ENCODE peak calls at places on chromosomes 12 and 14, in four cellular contexts. S, Z, J and K are unnamed samples.

GRCh38 chr12:67968316-67968715 is 20.9 kb upstream of the IFNG-AS1 start:
- DNase-seq in Z (peak; percentile 14), S (no peak), J (no peak), K (no peak)

GRCh38 chr12:1995205-1995896 is 8.9 kb downstream of the DCP1B start:
- DNase-seq in S (no peak), J (no peak), Z (no peak), K (no peak)

GRCh38 chr12:31618228-31619025 is 27.5 kb upstream of the DENND5B start:
- DNase-seq in J (no peak), Z (no peak), S (no peak), K (peak; percentile 68)

GRCh38 chr12:45987339-45987726 is 3.0 kb downstream of the SCAF11 start:
- DNase-seq in Z (no peak), J (no peak), S (no peak), K (no peak)

GRCh38 chr14:74649167-74649566 is 37.1 kb upstream of the LTBP2 start:
- DNase-seq in S (no peak), J (no peak), Z (no peak), K (no peak)

GRCh38 chr12:118103231-118103600 is 595 bp downstream of the VSIG10 start:
- DNase-seq in Z (peak; percentile 30), S (peak; percentile 34), J (no peak), K (no peak)

GRCh38 chr12:130708648-130709047 is 7.5 kb downstream of the RIMBP2 start:
- DNase-seq in Z (no peak), J (peak; percentile 30), S (no peak), K (no peak)

GRCh38 chr12:32083489-32083888 is 23.2 kb upstream of the BICD1 start:
- DNase-seq in J (no peak), Z (peak; percentile 73), S (no peak), K (peak; percentile 73)

GRCh38 chr14:42293180-42293579 is 686.5 kb downstream of the LRFN5 start:
- DNase-seq in J (no peak), Z (no peak), S (no peak), K (no peak)

GRCh38 chr14:90556050-90556477 is 159.2 kb downstream of the CALM1 start:
- DNase-seq in S (peak; percentile 59), J (peak; percentile 84), Z (no peak), K (no peak)

GRCh38 chr12:51910691-51911090 is 3.4 kb downstream of the ACVRL1 start:
- DNase-seq in J (no peak), Z (no peak), S (no peak), K (no peak)

GRCh38 chr14:100004392-100004791 is 60.8 kb upstream of the EVL start:
- DNase-seq in Z (peak; percentile 29), S (no peak), J (no peak), K (no peak)

GRCh38 chr12:42859612-42860011 is 270.1 kb upstream of the PRICKLE1 start:
- DNase-seq in Z (peak; percentile 9), J (no peak), S (peak; percentile 14), K (peak; percentile 6)

GRCh38 chr14:81927069-81927468 is 393.4 kb upstream of the SEL1L start:
- DNase-seq in J (no peak), S (no peak), Z (no peak), K (no peak)

GRCh38 chr12:100845095-100845494 is 50.5 kb downstream of the ANO4 start:
- DNase-seq in S (no peak), Z (no peak), J (no peak), K (peak; percentile 18)

GRCh38 chr14:94921870-94922585 is 152.1 kb upstream of the GSC start:
- DNase-seq in J (no peak), S (no peak), Z (no peak), K (peak; percentile 40)

GRCh38 chr14:89844508-89844907 is 110.0 kb downstream of the EFCAB11 start:
- DNase-seq in S (no peak), J (no peak), Z (no peak), K (no peak)

GRCh38 chr14:48955857-48956256 is 630.3 kb downstream of the RPS29 start:
- DNase-seq in J (no peak), Z (no peak), S (no peak), K (no peak)

GRCh38 chr12:48356041-48356768 is 5.5 kb upstream of the ZNF641 start:
- DNase-seq in Z (no peak), J (no peak), S (no peak), K (peak; percentile 4)

GRCh38 chr12:48350249-48351021 is at the start of gene ZNF641:
- DNase-seq in S (peak; percentile 88), J (peak; percentile 85), Z (peak; percentile 71), K (peak; percentile 73)

GRCh38 chr12:48351022-48351708 is 446 bp upstream of the ZNF641 start:
- DNase-seq in S (peak; percentile 84), Z (peak; percentile 66), J (peak; percentile 94), K (peak; percentile 95)

GRCh38 chr12:48349471-48349870 is 1.2 kb downstream of the ZNF641 start:
- DNase-seq in Z (peak; percentile 11), J (no peak), S (no peak), K (peak; percentile 57)

DNA sequence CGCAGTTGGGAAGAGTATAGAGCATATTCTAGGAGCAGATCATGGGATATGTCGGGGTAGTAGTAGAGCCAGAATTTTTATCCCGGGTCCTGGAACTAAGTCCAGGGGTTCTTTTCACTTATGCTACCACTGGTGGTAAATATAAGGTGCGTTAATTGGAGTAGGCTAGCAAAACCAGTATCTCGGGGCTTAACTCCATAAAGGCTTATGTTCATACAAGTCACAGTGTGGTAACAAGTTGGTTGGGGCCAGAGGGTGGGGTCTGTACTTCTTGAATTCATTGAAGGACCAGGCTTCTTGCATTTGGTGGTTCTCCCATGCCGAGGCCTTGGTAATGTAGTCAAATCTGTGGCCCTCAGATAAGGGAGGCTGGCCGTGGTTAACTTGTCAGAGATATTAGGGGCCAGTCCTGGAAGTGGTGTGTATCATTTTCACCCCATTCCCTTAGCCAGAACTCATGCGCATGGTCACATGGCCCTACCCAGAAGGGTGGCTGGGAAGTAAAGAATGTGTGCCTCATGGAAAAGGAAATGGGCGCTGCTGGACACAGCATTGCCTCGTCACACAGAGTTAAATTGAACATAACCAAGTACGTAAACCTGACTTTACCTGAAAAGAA is 1.5 kb upstream of the ZNF641 start:
- DNase-seq in S (peak; percentile 18), Z (no peak), J (no peak), K (no peak)
- H3K4me3 ChIP-seq in S (no peak overlapping the region), Z (no peak overlapping the region), J (no peak overlapping the region), K (no peak overlapping the region)

GRCh38 chr14:75700295-75700694 is 39.2 kb downstream of the TTLL5 start:
- DNase-seq in S (no peak), Z (no peak), J (no peak), K (no peak)

GRCh38 chr14:75709207-75709812 is 48.3 kb downstream of the TTLL5 start:
- DNase-seq in J (peak; percentile 94), S (peak; percentile 91), Z (peak; percentile 89), K (peak; percentile 93)

GRCh38 chr14:75702107-75702506 is 41.1 kb downstream of the TTLL5 start:
- DNase-seq in J (no peak), S (no peak), Z (no peak), K (no peak)

GRCh38 chr14:75702606-75703261 is 41.7 kb downstream of the TTLL5 start:
- DNase-seq in Z (peak; percentile 62), S (peak; percentile 29), J (no peak), K (peak; percentile 47)

DNA sequence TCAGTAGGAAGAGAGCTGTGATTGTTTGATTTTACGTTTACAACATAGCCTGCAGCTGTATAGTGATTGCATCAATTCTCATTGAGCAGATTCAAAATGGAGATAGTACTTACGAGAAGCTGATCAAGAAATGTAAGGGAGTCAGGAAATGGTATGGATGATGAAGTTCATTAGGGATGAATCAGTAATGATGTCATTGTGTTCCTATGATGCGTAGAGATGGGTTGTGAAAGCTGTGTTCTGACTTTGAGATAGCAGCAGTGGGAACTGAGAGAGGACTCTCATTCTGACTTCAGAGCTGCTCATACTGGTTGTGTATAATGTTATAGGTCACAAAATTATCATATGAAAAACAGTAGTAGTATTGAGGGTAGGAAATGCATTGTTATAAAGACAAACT is 44.0 kb downstream of the TTLL5 start:
- DNase-seq in Z (no peak), J (no peak), S (no peak), K (peak; percentile 72)
- TF ChIP-seq CTCF in Z (no peak), J (no peak), S (no peak), K (no peak)

DNA sequence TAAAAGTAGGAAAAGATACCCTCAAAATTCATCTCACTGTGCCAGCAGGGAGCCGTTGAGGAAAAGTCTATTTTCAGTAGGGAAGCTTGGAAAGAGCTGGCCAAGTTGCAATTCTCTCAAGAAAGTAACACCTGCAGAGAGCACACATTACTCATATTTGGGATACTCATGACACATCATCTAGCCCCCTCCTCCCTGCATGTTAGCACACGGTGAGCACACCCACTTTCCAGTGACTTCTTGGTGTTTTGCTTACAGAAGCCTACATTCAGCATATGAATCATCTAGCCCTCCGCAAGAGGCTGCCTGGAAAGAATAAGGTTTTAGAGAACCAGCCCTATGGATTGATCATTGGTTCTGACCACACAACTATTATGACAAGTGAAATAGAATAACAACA is 124.5 kb downstream of the PTPRO start:
- DNase-seq in S (no peak), J (no peak), Z (peak; percentile 2), K (no peak)
- H3K4me3 ChIP-seq in S (no peak overlapping the region), J (no peak overlapping the region), Z (no peak overlapping the region), K (no peak overlapping the region)

DNA sequence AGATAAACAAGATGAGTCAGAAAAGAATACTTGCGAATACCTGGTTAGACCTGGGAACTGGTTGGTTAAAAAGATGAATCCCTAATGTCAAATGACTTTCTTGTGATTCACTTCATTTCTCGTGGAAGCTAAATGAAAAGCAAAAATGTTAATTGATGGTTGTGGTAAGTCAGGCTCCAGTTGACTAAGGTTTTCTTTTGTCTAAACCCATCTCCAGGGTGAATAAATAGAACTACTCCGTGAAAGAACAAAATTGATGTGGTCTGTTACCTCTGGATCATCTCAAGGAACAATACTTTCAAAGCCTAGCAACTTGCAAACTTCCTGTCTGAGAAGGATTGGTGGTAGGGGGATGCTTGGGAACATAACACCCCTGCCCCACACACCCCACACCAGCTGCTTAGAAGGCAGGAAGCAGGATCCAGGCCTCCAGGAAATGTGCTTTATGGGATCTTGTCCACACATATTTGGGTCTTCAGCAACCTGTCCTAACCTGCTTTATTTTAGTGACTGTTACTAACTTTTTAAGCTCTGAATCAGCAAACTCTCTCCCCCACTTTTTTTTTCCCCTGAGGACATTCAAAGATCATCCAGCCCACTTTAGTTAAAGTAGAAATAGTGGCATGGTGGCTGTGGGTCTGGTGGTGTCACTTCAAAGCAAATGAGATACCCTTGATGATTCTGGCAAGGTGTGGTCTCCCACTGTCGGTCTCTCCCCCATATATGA is 60.4 kb upstream of the PTHLH start:
- DNase-seq in Z (peak; percentile 76), J (no peak), S (no peak), K (no peak)
- TF ChIP-seq CTCF in Z (no peak), J (no peak), S (no peak), K (no peak)

DNA sequence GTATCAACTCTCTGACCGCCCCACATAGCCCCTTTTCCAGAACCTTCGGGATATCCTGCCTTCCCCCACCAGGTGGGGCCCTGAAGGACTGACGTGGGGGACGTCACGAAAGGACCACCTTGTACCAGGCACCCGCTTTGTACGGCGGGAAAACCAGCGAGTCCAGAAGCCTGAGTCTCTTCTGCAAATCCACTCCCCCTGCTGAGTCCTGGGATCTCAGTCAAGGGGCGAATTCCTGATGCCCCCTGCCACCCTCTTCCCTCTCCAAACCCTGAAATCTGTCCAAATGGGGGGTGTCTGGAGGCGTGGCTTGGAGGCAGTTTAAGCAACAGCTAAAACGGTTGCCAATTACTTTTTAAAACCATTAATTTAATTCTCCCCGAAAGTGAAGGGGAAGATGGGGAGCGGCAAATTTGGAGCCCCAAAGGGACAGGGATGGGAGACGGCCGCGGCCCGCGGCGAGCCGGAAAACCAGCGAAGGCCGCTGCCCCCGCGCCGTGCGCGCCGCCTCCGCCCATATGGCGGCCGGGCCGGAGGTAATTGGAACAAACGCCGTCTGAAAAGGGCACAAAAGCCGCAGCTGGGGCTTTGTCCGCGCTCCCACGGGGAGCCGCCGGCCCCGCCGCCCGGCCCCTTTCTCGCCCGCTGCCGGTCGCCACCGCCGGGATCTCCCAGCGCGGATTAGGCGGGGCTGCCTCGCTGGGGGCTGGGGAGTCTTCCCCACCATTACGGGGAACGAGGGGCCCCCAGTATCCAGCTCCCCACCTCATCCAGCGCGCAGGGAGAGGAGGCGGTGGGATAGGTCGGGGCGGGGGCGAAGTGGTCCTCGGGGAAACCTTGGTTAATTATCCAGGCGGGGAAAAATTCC is 6.6 kb downstream of the LHX5 start:
- DNase-seq in Z (no peak), J (no peak), S (peak; percentile 15), K (no peak)
- H3K4me3 ChIP-seq in Z (no peak overlapping the region), J (no peak overlapping the region), S (no peak overlapping the region), K (no peak overlapping the region)